ENCODE peak calls at places on chromosomes 16 and 17, in seven cellular contexts. One of them, this sample, is unnamed.
A peak's percentile ranks its signal among the peaks of the same experiment; 100 is the strongest.

GRCh38 chr16:81585785-81586184 is 141.2 kb downstream of the CMIP start:
- DNase-seq in PC-3: peak; percentile 25
- DNase-seq in IMR-90: no peak
- DNase-seq in fibroblast of lung: no peak
- DNase-seq in SK-N-SH: no peak
- DNase-seq in neural progenitor cell: peak; percentile 49
- DNase-seq in endothelial cell of umbilical vein: no peak
- DNase-seq in this sample: peak; percentile 32

GRCh38 chr17:40417609-40418427 is at the start of gene TOP2A:
- DNase-seq in PC-3: peak; percentile 100
- DNase-seq in IMR-90: peak; percentile 100
- DNase-seq in fibroblast of lung: peak; percentile 100
- DNase-seq in SK-N-SH: peak; percentile 97
- DNase-seq in neural progenitor cell: peak; percentile 100
- DNase-seq in endothelial cell of umbilical vein: peak; percentile 100
- DNase-seq in this sample: peak; percentile 96

GRCh38 chr17:64156670-64157069 is 26.7 kb upstream of the ERN1 start:
- DNase-seq in PC-3: no peak
- DNase-seq in IMR-90: no peak
- DNase-seq in fibroblast of lung: no peak
- DNase-seq in SK-N-SH: no peak
- DNase-seq in neural progenitor cell: peak; percentile 21
- DNase-seq in endothelial cell of umbilical vein: no peak
- DNase-seq in this sample: no peak

GRCh38 chr16:29809850-29810698 is 1.9 kb upstream of the PRRT2 start:
- DNase-seq in PC-3: peak; percentile 17
- DNase-seq in IMR-90: no peak
- DNase-seq in fibroblast of lung: no peak
- DNase-seq in SK-N-SH: no peak
- DNase-seq in neural progenitor cell: peak; percentile 52
- DNase-seq in endothelial cell of umbilical vein: no peak
- DNase-seq in this sample: no peak

GRCh38 chr17:39621523-39622379 is 5.0 kb upstream of the PPP1R1B start:
- DNase-seq in PC-3: peak; percentile 84
- DNase-seq in IMR-90: peak; percentile 69
- DNase-seq in fibroblast of lung: peak; percentile 76
- DNase-seq in SK-N-SH: peak; percentile 88
- DNase-seq in neural progenitor cell: peak; percentile 90
- DNase-seq in endothelial cell of umbilical vein: peak; percentile 87
- DNase-seq in this sample: peak; percentile 89

GRCh38 chr17:29169806-29170591 is 10.2 kb downstream of the MYO18A start:
- DNase-seq in PC-3: no peak
- DNase-seq in IMR-90: no peak
- DNase-seq in fibroblast of lung: no peak
- DNase-seq in SK-N-SH: no peak
- DNase-seq in neural progenitor cell: no peak
- DNase-seq in endothelial cell of umbilical vein: no peak
- DNase-seq in this sample: no peak

GRCh38 chr17:37417852-37418251 is 11.2 kb downstream of the TADA2A start:
- DNase-seq in PC-3: peak; percentile 38
- DNase-seq in IMR-90: peak; percentile 85
- DNase-seq in fibroblast of lung: peak; percentile 13
- DNase-seq in SK-N-SH: no peak
- DNase-seq in neural progenitor cell: no peak
- DNase-seq in endothelial cell of umbilical vein: no peak
- DNase-seq in this sample: no peak

GRCh38 chr17:63151981-63152523 is 186.0 kb downstream of the TANC2 start:
- DNase-seq in PC-3: no peak
- DNase-seq in IMR-90: peak; percentile 63
- DNase-seq in fibroblast of lung: peak; percentile 34
- DNase-seq in SK-N-SH: no peak
- DNase-seq in neural progenitor cell: peak; percentile 36
- DNase-seq in endothelial cell of umbilical vein: no peak
- DNase-seq in this sample: no peak

GRCh38 chr16:77211880-77212735 is 12.9 kb downstream of the SYCE1L start:
- DNase-seq in PC-3: peak; percentile 61
- DNase-seq in IMR-90: no peak
- DNase-seq in fibroblast of lung: peak; percentile 18
- DNase-seq in SK-N-SH: peak; percentile 96
- DNase-seq in neural progenitor cell: peak; percentile 83
- DNase-seq in endothelial cell of umbilical vein: peak; percentile 48
- DNase-seq in this sample: no peak

GRCh38 chr17:49834118-49834743 is 13.6 kb downstream of the TAC4 start:
- DNase-seq in PC-3: no peak
- DNase-seq in IMR-90: peak; percentile 46
- DNase-seq in fibroblast of lung: no peak
- DNase-seq in SK-N-SH: no peak
- DNase-seq in neural progenitor cell: no peak
- DNase-seq in endothelial cell of umbilical vein: no peak
- DNase-seq in this sample: no peak

GRCh38 chr16:77548766-77549165 is 113.9 kb upstream of the ADAMTS18 start:
- DNase-seq in PC-3: peak; percentile 4
- DNase-seq in IMR-90: peak; percentile 5
- DNase-seq in fibroblast of lung: no peak
- DNase-seq in SK-N-SH: no peak
- DNase-seq in neural progenitor cell: no peak
- DNase-seq in endothelial cell of umbilical vein: no peak
- DNase-seq in this sample: no peak

GRCh38 chr17:16649585-16649984 is 4.1 kb downstream of the ZNF624 start:
- DNase-seq in PC-3: no peak
- DNase-seq in IMR-90: no peak
- DNase-seq in fibroblast of lung: no peak
- DNase-seq in SK-N-SH: no peak
- DNase-seq in neural progenitor cell: no peak
- DNase-seq in endothelial cell of umbilical vein: no peak
- DNase-seq in this sample: no peak

GRCh38 chr17:48307814-48308411 is 122.1 kb downstream of the SKAP1 start:
- DNase-seq in PC-3: peak; percentile 84
- DNase-seq in IMR-90: peak; percentile 74
- DNase-seq in fibroblast of lung: peak; percentile 80
- DNase-seq in SK-N-SH: peak; percentile 48
- DNase-seq in neural progenitor cell: peak; percentile 74
- DNase-seq in endothelial cell of umbilical vein: peak; percentile 59
- DNase-seq in this sample: peak; percentile 41

GRCh38 chr17:57939797-57940196 is 15.4 kb downstream of the CUEDC1 start:
- DNase-seq in PC-3: no peak
- DNase-seq in IMR-90: no peak
- DNase-seq in fibroblast of lung: no peak
- DNase-seq in SK-N-SH: no peak
- DNase-seq in neural progenitor cell: no peak
- DNase-seq in endothelial cell of umbilical vein: no peak
- DNase-seq in this sample: no peak

GRCh38 chr16:80174416-80174815 is 366.4 kb upstream of the DYNLRB2 start:
- DNase-seq in PC-3: peak; percentile 23
- DNase-seq in IMR-90: peak; percentile 89
- DNase-seq in fibroblast of lung: peak; percentile 89
- DNase-seq in SK-N-SH: no peak
- DNase-seq in neural progenitor cell: no peak
- DNase-seq in endothelial cell of umbilical vein: no peak
- DNase-seq in this sample: no peak

GRCh38 chr17:77285594-77286390 is 145.0 kb downstream of the SEC14L1 start:
- DNase-seq in PC-3: peak; percentile 97
- DNase-seq in IMR-90: peak; percentile 89
- DNase-seq in fibroblast of lung: peak; percentile 86
- DNase-seq in SK-N-SH: peak; percentile 47
- DNase-seq in neural progenitor cell: no peak
- DNase-seq in endothelial cell of umbilical vein: no peak
- DNase-seq in this sample: peak; percentile 88

GRCh38 chr16:2156025-2156848 is 655 bp downstream of the TRAF7 start:
- DNase-seq in PC-3: peak; percentile 25
- DNase-seq in IMR-90: peak; percentile 76
- DNase-seq in fibroblast of lung: peak; percentile 69
- DNase-seq in SK-N-SH: peak; percentile 58
- DNase-seq in neural progenitor cell: peak; percentile 61
- DNase-seq in endothelial cell of umbilical vein: peak; percentile 65
- DNase-seq in this sample: no peak

GRCh38 chr17:6461792-6462524 is 17.7 kb downstream of the PIMREG start:
- DNase-seq in PC-3: no peak
- DNase-seq in IMR-90: no peak
- DNase-seq in fibroblast of lung: no peak
- DNase-seq in SK-N-SH: no peak
- DNase-seq in neural progenitor cell: peak; percentile 87
- DNase-seq in endothelial cell of umbilical vein: no peak
- DNase-seq in this sample: no peak

GRCh38 chr17:36661688-36662087 is 60.3 kb downstream of the MRM1 start:
- DNase-seq in PC-3: no peak
- DNase-seq in IMR-90: no peak
- DNase-seq in fibroblast of lung: no peak
- DNase-seq in SK-N-SH: no peak
- DNase-seq in neural progenitor cell: no peak
- DNase-seq in endothelial cell of umbilical vein: no peak
- DNase-seq in this sample: no peak

GRCh38 chr16:23788653-23789052 is 33.8 kb downstream of the CHP2 start:
- DNase-seq in PC-3: no peak
- DNase-seq in IMR-90: no peak
- DNase-seq in fibroblast of lung: no peak
- DNase-seq in SK-N-SH: no peak
- DNase-seq in neural progenitor cell: no peak
- DNase-seq in endothelial cell of umbilical vein: no peak
- DNase-seq in this sample: no peak

GRCh38 chr16:54194008-54194731 is 92.4 kb downstream of the IRX3 start:
- DNase-seq in PC-3: no peak
- DNase-seq in IMR-90: no peak
- DNase-seq in fibroblast of lung: peak; percentile 24
- DNase-seq in SK-N-SH: no peak
- DNase-seq in neural progenitor cell: peak; percentile 55
- DNase-seq in endothelial cell of umbilical vein: no peak
- DNase-seq in this sample: peak; percentile 62

GRCh38 chr16:79751785-79752184 is 151.2 kb upstream of the MAF start:
- DNase-seq in PC-3: no peak
- DNase-seq in IMR-90: no peak
- DNase-seq in fibroblast of lung: peak; percentile 94
- DNase-seq in SK-N-SH: no peak
- DNase-seq in neural progenitor cell: no peak
- DNase-seq in endothelial cell of umbilical vein: no peak
- DNase-seq in this sample: no peak

GRCh38 chr16:23835390-23836077 is at the start of gene PRKCB:
- DNase-seq in PC-3: no peak
- DNase-seq in IMR-90: peak; percentile 14
- DNase-seq in fibroblast of lung: peak; percentile 49
- DNase-seq in SK-N-SH: peak; percentile 96
- DNase-seq in neural progenitor cell: peak; percentile 98
- DNase-seq in endothelial cell of umbilical vein: peak; percentile 32
- DNase-seq in this sample: no peak

GRCh38 chr16:70686376-70687171 is 721 bp upstream of the MTSS2 start:
- DNase-seq in PC-3: no peak
- DNase-seq in IMR-90: no peak
- DNase-seq in fibroblast of lung: no peak
- DNase-seq in SK-N-SH: no peak
- DNase-seq in neural progenitor cell: no peak
- DNase-seq in endothelial cell of umbilical vein: no peak
- DNase-seq in this sample: no peak

GRCh38 chr17:1055751-1056645 is 59.1 kb downstream of the TIMM22 start:
- DNase-seq in PC-3: peak; percentile 37
- DNase-seq in IMR-90: peak; percentile 59
- DNase-seq in fibroblast of lung: peak; percentile 70
- DNase-seq in SK-N-SH: peak; percentile 90
- DNase-seq in neural progenitor cell: peak; percentile 81
- DNase-seq in endothelial cell of umbilical vein: peak; percentile 66
- DNase-seq in this sample: no peak

GRCh38 chr17:50630524-50631194 is 4.0 kb upstream of the ABCC3 start:
- DNase-seq in PC-3: peak; percentile 89
- DNase-seq in IMR-90: no peak
- DNase-seq in fibroblast of lung: no peak
- DNase-seq in SK-N-SH: peak; percentile 89
- DNase-seq in neural progenitor cell: peak; percentile 51
- DNase-seq in endothelial cell of umbilical vein: peak; percentile 34
- DNase-seq in this sample: peak; percentile 68

GRCh38 chr16:280552-280951 is at the start of gene ARHGDIG:
- DNase-seq in PC-3: no peak
- DNase-seq in IMR-90: no peak
- DNase-seq in fibroblast of lung: no peak
- DNase-seq in SK-N-SH: peak; percentile 86
- DNase-seq in neural progenitor cell: peak; percentile 71
- DNase-seq in endothelial cell of umbilical vein: no peak
- DNase-seq in this sample: no peak
- H3K4me3 ChIP-seq in PC-3: no peak within 1 kb of the TSS
- H3K4me3 ChIP-seq in IMR-90: peak within 1 kb of the TSS; percentile 32
- H3K4me3 ChIP-seq in fibroblast of lung: peak within 1 kb of the TSS; percentile 42
- H3K4me3 ChIP-seq in SK-N-SH: peak within 1 kb of the TSS; percentile 50
- H3K4me3 ChIP-seq in neural progenitor cell: peak within 1 kb of the TSS; percentile 72
- H3K4me3 ChIP-seq in endothelial cell of umbilical vein: peak within 1 kb of the TSS; percentile 36
- H3K4me3 ChIP-seq in this sample: no peak within 1 kb of the TSS

DNA sequence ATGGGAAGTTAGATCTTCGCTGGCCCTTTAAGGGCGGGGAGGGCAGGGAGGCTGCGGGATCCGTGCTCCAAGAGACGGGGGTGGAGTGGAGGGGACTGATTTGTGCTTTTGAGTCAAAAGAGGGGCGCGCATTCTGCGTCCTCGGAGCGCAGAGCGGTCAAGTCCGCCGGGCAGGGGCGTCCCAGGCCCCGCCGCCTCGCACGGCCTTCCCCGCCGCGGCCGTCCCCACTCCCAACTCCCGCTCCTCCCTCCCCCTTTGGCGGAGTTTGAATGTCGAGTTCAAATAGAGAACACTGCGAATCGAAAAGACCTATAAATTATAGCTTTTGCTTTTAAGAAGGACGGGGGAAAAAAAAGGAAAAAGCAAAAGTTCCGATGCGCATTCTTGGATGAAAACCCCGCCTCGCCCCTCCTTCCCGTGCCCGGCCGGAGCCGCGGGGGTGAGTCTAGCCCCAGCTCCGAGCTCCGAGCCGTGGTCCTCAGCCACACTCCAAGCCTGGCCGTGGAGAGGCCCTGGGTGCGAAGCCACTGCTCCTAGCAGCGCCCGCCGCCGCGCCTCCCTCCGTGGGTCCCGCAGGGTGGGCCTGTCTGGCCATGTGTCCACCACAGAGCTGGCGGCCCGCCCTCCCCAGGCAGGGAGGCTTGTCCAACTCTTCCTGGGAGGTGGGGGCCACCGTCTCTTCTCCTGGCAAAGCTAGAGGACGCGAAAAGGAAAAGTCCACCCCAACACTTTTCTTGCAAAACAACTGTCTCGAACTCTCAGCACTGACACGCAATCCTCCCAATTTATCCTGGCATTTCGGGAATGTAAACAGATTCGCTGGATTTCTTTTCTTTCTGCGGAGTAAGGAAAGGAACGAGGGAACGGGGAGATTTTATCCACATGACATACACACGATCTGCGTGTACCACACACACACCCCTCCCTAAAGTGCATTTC is 3.6 kb downstream of the CBX8 start:
- DNase-seq in PC-3: no peak
- DNase-seq in IMR-90: peak; percentile 92
- DNase-seq in fibroblast of lung: peak; percentile 88
- DNase-seq in SK-N-SH: peak; percentile 40
- DNase-seq in neural progenitor cell: peak; percentile 68
- DNase-seq in endothelial cell of umbilical vein: no peak
- DNase-seq in this sample: no peak
- H3K27me3 ChIP-seq in PC-3: peaks cover 15% of the 10 kb centered on the region
- H3K27me3 ChIP-seq in IMR-90: peaks cover 40% of the 10 kb centered on the region
- H3K27me3 ChIP-seq in fibroblast of lung: peaks cover 42% of the 10 kb centered on the region
- H3K27me3 ChIP-seq in SK-N-SH: no peaks in the 10 kb centered on the region
- H3K27me3 ChIP-seq in neural progenitor cell: peaks cover 92% of the 10 kb centered on the region
- H3K27me3 ChIP-seq in endothelial cell of umbilical vein: peaks cover 56% of the 10 kb centered on the region
- H3K27me3 ChIP-seq in this sample: no peaks in the 10 kb centered on the region

GRCh38 chr17:60381958-60382357 is 10.0 kb downstream of the USP32 start:
- DNase-seq in PC-3: no peak
- DNase-seq in IMR-90: no peak
- DNase-seq in fibroblast of lung: no peak
- DNase-seq in SK-N-SH: no peak
- DNase-seq in neural progenitor cell: no peak
- DNase-seq in endothelial cell of umbilical vein: no peak
- DNase-seq in this sample: no peak
- H4K20me1 ChIP-seq in PC-3: peaks cover 3% of the 10 kb centered on the region
- H4K20me1 ChIP-seq in IMR-90: peaks cover 45% of the 10 kb centered on the region
- H4K20me1 ChIP-seq in fibroblast of lung: peaks cover 2% of the 10 kb centered on the region
- H4K20me1 ChIP-seq in SK-N-SH: peaks cover 61% of the 10 kb centered on the region
- H4K20me1 ChIP-seq in neural progenitor cell: peaks cover 30% of the 10 kb centered on the region
- H4K20me1 ChIP-seq in endothelial cell of umbilical vein: peaks cover 2% of the 10 kb centered on the region
- H4K20me1 ChIP-seq in this sample: peaks cover 5% of the 10 kb centered on the region

GRCh38 chr17:42653179-42654124 is 5.6 kb upstream of the TUBG2 start:
- DNase-seq in PC-3: peak; percentile 29
- DNase-seq in IMR-90: peak; percentile 54
- DNase-seq in fibroblast of lung: peak; percentile 78
- DNase-seq in SK-N-SH: peak; percentile 83
- DNase-seq in neural progenitor cell: peak; percentile 59
- DNase-seq in endothelial cell of umbilical vein: peak; percentile 39
- DNase-seq in this sample: no peak
- H3K4me3 ChIP-seq in PC-3: peak overlapping the region; percentile 64
- H3K4me3 ChIP-seq in IMR-90: no peak overlapping the region
- H3K4me3 ChIP-seq in fibroblast of lung: peak overlapping the region; percentile 50
- H3K4me3 ChIP-seq in SK-N-SH: peak overlapping the region; percentile 32
- H3K4me3 ChIP-seq in neural progenitor cell: peak overlapping the region; percentile 36
- H3K4me3 ChIP-seq in endothelial cell of umbilical vein: peak overlapping the region; percentile 22
- H3K4me3 ChIP-seq in this sample: no peak overlapping the region

This sample was measured in PC-9.